ENCODE peak calls at places on chromosomes 16 and 17, in six cellular contexts. D, I, J, A, M and Q are unnamed samples.

GRCh38 chr16:84730406-84731106 is 30.8 kb downstream of the USP10 start:
- DNase-seq in I (peak), A (peak), J (no peak), D (peak), M (peak), Q (no peak)

GRCh38 chr16:27951752-27952151 is 111.8 kb downstream of the GSG1L start:
- DNase-seq in M (no peak), A (no peak), I (no peak), J (no peak), D (peak), Q (no peak)

GRCh38 chr17:69733171-69734014 is 318.9 kb downstream of the MAP2K6 start:
- DNase-seq in A (no peak), M (no peak), D (no peak), I (peak), J (no peak), Q (no peak)

GRCh38 chr17:82237746-82238561 is 9.1 kb downstream of the SLC16A3 start:
- DNase-seq in D (no peak), A (no peak), M (peak), I (no peak), J (no peak), Q (peak)

GRCh38 chr17:57679906-57680695 is 65.0 kb downstream of the CCDC182 start:
- DNase-seq in I (no peak), A (no peak), J (no peak), D (no peak), M (no peak), Q (peak)

GRCh38 chr17:73877962-73878361 is 233.7 kb upstream of the SDK2 start:
- DNase-seq in J (no peak), I (no peak), D (no peak), M (no peak), A (no peak), Q (no peak)

GRCh38 chr17:33511670-33512069 is 218.6 kb upstream of the ASIC2 start:
- DNase-seq in D (no peak), J (no peak), M (no peak), I (no peak), A (no peak), Q (no peak)

GRCh38 chr17:63015824-63016223 is 49.8 kb downstream of the TANC2 start:
- DNase-seq in J (no peak), A (no peak), I (no peak), M (no peak), D (no peak), Q (no peak)

GRCh38 chr17:47739150-47739549 is 6.1 kb downstream of the TBX21 start:
- DNase-seq in M (no peak), A (no peak), J (no peak), D (no peak), I (no peak), Q (no peak)

GRCh38 chr17:81802048-81802758 is 1.7 kb upstream of the GCGR start:
- DNase-seq in D (no peak), M (no peak), J (no peak), A (no peak), I (no peak), Q (no peak)

GRCh38 chr17:78999947-79000395 is 9.6 kb downstream of the CANT1 start:
- DNase-seq in A (no peak), J (no peak), M (no peak), D (no peak), I (no peak), Q (peak)

GRCh38 chr17:50194441-50195195 is 6.8 kb downstream of the COL1A1 start:
- DNase-seq in J (no peak), M (no peak), A (no peak), D (no peak), I (no peak), Q (no peak)

GRCh38 chr17:33218657-33219298 is 74.3 kb downstream of the ASIC2 start:
- DNase-seq in M (no peak), I (no peak), A (no peak), J (no peak), D (peak), Q (no peak)

GRCh38 chr16:28826141-28826540 is 3.3 kb downstream of the ATXN2L start:
- DNase-seq in J (no peak), M (no peak), A (no peak), D (no peak), I (peak), Q (no peak)

GRCh38 chr17:16150251-16150859 is 65.0 kb downstream of the NCOR1 start:
- DNase-seq in J (no peak), A (no peak), I (peak), M (no peak), D (no peak), Q (no peak)

GRCh38 chr16:6835941-6836340 is 496.7 kb upstream of the RBFOX1 start:
- DNase-seq in M (no peak), D (no peak), J (no peak), A (no peak), I (no peak), Q (no peak)

GRCh38 chr16:10669791-10670190 is 24.9 kb downstream of the TEKT5 start:
- DNase-seq in M (no peak), I (no peak), A (no peak), J (no peak), D (no peak), Q (no peak)

GRCh38 chr16:20611350-20611902 is 35.3 kb upstream of the ACSM2B start:
- DNase-seq in J (peak), A (no peak), D (peak), I (no peak), M (no peak), Q (no peak)

GRCh38 chr17:7383742-7384488 is 3.0 kb downstream of the TNK1 start:
- DNase-seq in D (no peak), I (peak), A (peak), J (no peak), M (peak), Q (peak)